ENCODE peak calls at places on chromosomes 5 and 9, in six cellular contexts. B is MM.1S, X is fibroblast of lung, S is iPS DF 6.9, T is BE2C, Q is cardiac muscle cell. K is an unnamed sample. For H3K4me1, the result is how much of the 10 kb centered on the place peaks cover.

GRCh38 chr5:126777257-126777973 is 479 bp downstream of the LMNB1 start:
- DNase-seq in Q (peak), T (peak), S (no peak), B (peak), X (peak), K (peak)

GRCh38 chr5:43315697-43316096 is 2.5 kb upstream of the HMGCS1 start:
- DNase-seq in S (no peak), X (no peak), T (no peak), Q (no peak), B (no peak), K (no peak)

GRCh38 chr9:127796899-127797370 is 5.7 kb upstream of the FPGS start:
- DNase-seq in B (peak), X (no peak), S (no peak), Q (no peak), T (no peak), K (no peak)

GRCh38 chr9:84123648-84124406 is 143.2 kb downstream of the RMI1 start:
- DNase-seq in B (peak), X (no peak), T (no peak), Q (no peak), S (no peak), K (no peak)

GRCh38 chr5:37900692-37901091 is 60.9 kb upstream of the GDNF start:
- DNase-seq in S (no peak), B (no peak), X (peak), T (peak), Q (peak), K (peak)

GRCh38 chr9:137828527-137829259 is 48.9 kb upstream of the CACNA1B start:
- DNase-seq in B (no peak), X (peak), S (peak), Q (peak), T (no peak), K (peak)

GRCh38 chr9:37271679-37272078 is 150.8 kb upstream of the GRHPR start:
- DNase-seq in S (no peak), Q (peak), T (no peak), X (no peak), B (no peak), K (no peak)

GRCh38 chr5:169107316-169107715 is 193.6 kb downstream of the SLIT3 start:
- DNase-seq in X (no peak), S (no peak), T (no peak), B (no peak), Q (peak), K (no peak)

GRCh38 chr9:84154320-84154719 is 173.7 kb downstream of the RMI1 start:
- DNase-seq in S (no peak), X (peak), B (no peak), Q (peak), T (no peak), K (no peak)

GRCh38 chr5:133396724-133397123 is 215.6 kb downstream of the FSTL4 start:
- DNase-seq in X (no peak), S (no peak), B (no peak), Q (no peak), T (no peak), K (peak)

GRCh38 chr9:1604942-1605560 is 410.1 kb upstream of the SMARCA2 start:
- DNase-seq in Q (peak), S (peak), T (no peak), B (peak), X (peak), K (peak)

GRCh38 chr9:73050062-73050814 is 97.4 kb upstream of the ALDH1A1 start:
- DNase-seq in B (no peak), Q (peak), X (peak), S (no peak), T (no peak), K (no peak)

GRCh38 chr9:14096182-14096922 is 217.6 kb downstream of the NFIB start:
- DNase-seq in X (peak), B (no peak), S (no peak), Q (peak), T (peak), K (peak)

GRCh38 chr5:124264499-124264898 is 481.9 kb downstream of the ZNF608 start:
- DNase-seq in X (no peak), T (no peak), B (no peak), S (no peak), Q (no peak), K (no peak)

GRCh38 chr5:66909364-66909763 is 287.2 kb downstream of the CD180 start:
- DNase-seq in T (no peak), S (no peak), Q (peak), X (peak), B (no peak), K (no peak)

GRCh38 chr5:98927242-98927987 is 1.4 kb downstream of the CHD1 start:
- DNase-seq in S (no peak), Q (peak), B (peak), X (peak), T (peak), K (peak)

GRCh38 chr5:134177197-134178171 is 734 bp upstream of the SKP1 start:
- DNase-seq in Q (peak), S (no peak), T (no peak), X (peak), B (peak), K (peak)

GRCh38 chr9:2043881-2044462 is 28.8 kb downstream of the SMARCA2 start:
- DNase-seq in Q (no peak), B (no peak), T (no peak), S (no peak), X (no peak), K (peak)

GRCh38 chr9:80755586-80755985 is 933.8 kb downstream of the TLE1 start:
- DNase-seq in X (no peak), Q (no peak), S (no peak), T (no peak), B (no peak), K (no peak)

GRCh38 chr9:137166242-137167112 is 3.4 kb downstream of the LRRC26 start:
- DNase-seq in X (no peak), Q (no peak), B (no peak), T (no peak), S (no peak), K (no peak)

GRCh38 chr9:123742009-123742767 is 187.7 kb downstream of the DENND1A start:
- DNase-seq in X (peak), B (no peak), T (no peak), Q (peak), S (no peak), K (no peak)

GRCh38 chr5:96121362-96121761 is 159.7 kb upstream of the ELL2 start:
- DNase-seq in S (no peak), Q (no peak), T (no peak), X (peak), B (no peak), K (no peak)

GRCh38 chr5:126972062-126972895 is 58.1 kb downstream of the MARCHF3 start:
- DNase-seq in B (peak), S (no peak), T (no peak), Q (peak), X (peak), K (no peak)

GRCh38 chr5:93497101-93497500 is 83.9 kb downstream of the NR2F1-AS1 start:
- DNase-seq in T (no peak), S (no peak), X (peak), B (no peak), Q (peak), K (no peak)

GRCh38 chr9:111691686-111692329 is 30.4 kb downstream of the GNG10 start:
- DNase-seq in Q (peak), S (no peak), B (peak), X (peak), T (no peak), K (peak)

GRCh38 chr5:170120576-170120975 is 14.9 kb downstream of the FOXI1 start:
- DNase-seq in S (no peak), T (no peak), B (no peak), Q (peak), X (peak), K (no peak)

GRCh38 chr9:20205821-20206220 is 416.5 kb downstream of the MLLT3 start:
- DNase-seq in T (no peak), X (peak), Q (peak), S (no peak), B (no peak), K (no peak)

GRCh38 chr9:134658378-134658955 is 16.9 kb downstream of the COL5A1 start:
- DNase-seq in X (no peak), S (no peak), T (peak), Q (no peak), B (no peak), K (no peak)

GRCh38 chr5:74233091-74233490 is 407.4 kb downstream of the ENC1 start:
- DNase-seq in B (no peak), T (no peak), S (no peak), Q (no peak), X (no peak), K (no peak)

GRCh38 chr5:100647461-100648230 is 112.5 kb downstream of the FAM174A start:
- DNase-seq in T (peak), X (no peak), Q (peak), S (no peak), B (peak), K (peak)

GRCh38 chr9:14633906-14634565 is 59.2 kb downstream of the ZDHHC21 start:
- DNase-seq in X (no peak), B (no peak), T (no peak), S (no peak), Q (no peak), K (no peak)

GRCh38 chr5:108869066-108869465 is 121.4 kb downstream of the FER start:
- DNase-seq in S (no peak), T (no peak), Q (no peak), X (no peak), B (no peak), K (no peak)

DNA sequence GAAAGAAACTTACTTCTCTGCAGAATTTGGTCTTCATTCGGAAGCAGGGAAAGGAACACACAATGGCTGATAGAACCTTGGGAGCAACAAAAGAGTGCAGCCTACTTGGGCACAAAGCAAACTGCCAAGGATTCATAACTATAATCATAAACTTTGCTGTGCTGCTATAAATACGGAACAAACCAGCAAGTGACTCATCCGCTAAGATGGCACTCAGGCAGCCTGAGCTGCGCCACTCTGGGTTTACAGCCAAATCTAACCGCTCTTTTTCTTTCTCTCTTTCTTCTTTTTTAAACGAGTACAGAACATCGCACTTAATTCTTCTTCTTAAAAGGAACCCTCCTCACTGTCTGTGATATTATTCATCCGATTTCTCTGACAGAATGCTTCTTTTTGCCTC is 81.1 kb downstream of the PTPN3 start:
- DNase-seq in B (no peak), Q (no peak), T (no peak), S (no peak), X (peak), K (no peak)
- H3K4me1 ChIP-seq in B (under half), Q (under half), T (under half), S (under half), X (under half), K (under half)

GRCh38 chr9:35682520-35682919 is 7.2 kb downstream of the TPM2 start:
- DNase-seq in X (no peak), S (no peak), T (no peak), B (no peak), Q (no peak), K (no peak)
- H3K4me1 ChIP-seq in X (under half), S (under half), T (under half), B (under half), Q (under half), K (under half)

GRCh38 chr5:59036274-59036961 is 453.5 kb downstream of the RAB3C start:
- DNase-seq in S (no peak), B (no peak), T (no peak), Q (peak), X (peak), K (peak)
- H3K4me1 ChIP-seq in S (under half), B (under half), T (under half), Q (under half), X (under half), K (under half)

DNA sequence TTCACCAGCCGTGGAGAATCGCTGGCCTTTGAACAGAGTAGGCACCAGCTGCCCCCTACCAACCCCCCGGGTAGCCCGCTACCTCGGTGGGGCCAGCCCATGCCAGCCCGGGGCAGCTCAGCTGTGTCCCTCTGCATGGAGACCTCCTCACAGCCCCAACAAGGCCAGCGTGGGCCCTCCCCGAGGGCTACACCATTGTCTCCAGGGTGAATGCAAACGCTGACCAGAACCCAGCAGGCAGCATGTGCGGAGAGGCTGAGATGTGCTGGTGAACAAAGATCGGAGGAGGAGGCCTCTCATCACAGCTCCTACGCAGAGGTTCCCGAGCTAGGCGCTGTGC is 51.9 kb downstream of the LMX1B start:
- DNase-seq in Q (no peak), T (no peak), X (no peak), S (no peak), B (no peak), K (no peak)
- H3K4me1 ChIP-seq in Q (under half), T (under half), X (under half), S (under half), B (under half), K (under half)

GRCh38 chr5:156409834-156410233 is 82.9 kb downstream of the SGCD start:
- DNase-seq in T (no peak), B (no peak), S (no peak), Q (no peak), X (no peak), K (no peak)
- H3K4me1 ChIP-seq in T (under half), B (under half), S (under half), Q (under half), X (under half), K (under half)

DNA sequence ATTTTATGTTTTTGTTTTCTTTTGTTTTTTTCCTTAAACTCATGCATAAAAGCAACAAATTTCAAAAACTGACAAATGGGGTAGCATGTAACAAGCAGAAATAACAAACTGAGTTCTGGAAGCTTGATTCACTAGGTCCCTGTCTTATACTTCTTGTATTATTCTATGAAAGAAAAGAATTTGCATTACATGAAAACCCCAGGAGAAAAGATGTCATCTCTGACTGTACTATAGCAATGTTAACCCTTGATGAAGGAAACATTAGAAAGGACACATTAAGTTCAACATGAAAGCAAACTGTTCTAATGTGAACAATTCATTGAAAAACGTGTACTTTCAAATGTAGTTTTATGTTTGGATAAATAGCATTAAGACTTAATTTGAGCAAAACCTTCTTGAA is 9.2 kb downstream of the RAB14 start:
- DNase-seq in T (no peak), B (no peak), X (no peak), Q (no peak), S (no peak), K (no peak)
- H3K4me1 ChIP-seq in T (under half), B (under half), X (under half), Q (half or more), S (under half), K (half or more)

DNA sequence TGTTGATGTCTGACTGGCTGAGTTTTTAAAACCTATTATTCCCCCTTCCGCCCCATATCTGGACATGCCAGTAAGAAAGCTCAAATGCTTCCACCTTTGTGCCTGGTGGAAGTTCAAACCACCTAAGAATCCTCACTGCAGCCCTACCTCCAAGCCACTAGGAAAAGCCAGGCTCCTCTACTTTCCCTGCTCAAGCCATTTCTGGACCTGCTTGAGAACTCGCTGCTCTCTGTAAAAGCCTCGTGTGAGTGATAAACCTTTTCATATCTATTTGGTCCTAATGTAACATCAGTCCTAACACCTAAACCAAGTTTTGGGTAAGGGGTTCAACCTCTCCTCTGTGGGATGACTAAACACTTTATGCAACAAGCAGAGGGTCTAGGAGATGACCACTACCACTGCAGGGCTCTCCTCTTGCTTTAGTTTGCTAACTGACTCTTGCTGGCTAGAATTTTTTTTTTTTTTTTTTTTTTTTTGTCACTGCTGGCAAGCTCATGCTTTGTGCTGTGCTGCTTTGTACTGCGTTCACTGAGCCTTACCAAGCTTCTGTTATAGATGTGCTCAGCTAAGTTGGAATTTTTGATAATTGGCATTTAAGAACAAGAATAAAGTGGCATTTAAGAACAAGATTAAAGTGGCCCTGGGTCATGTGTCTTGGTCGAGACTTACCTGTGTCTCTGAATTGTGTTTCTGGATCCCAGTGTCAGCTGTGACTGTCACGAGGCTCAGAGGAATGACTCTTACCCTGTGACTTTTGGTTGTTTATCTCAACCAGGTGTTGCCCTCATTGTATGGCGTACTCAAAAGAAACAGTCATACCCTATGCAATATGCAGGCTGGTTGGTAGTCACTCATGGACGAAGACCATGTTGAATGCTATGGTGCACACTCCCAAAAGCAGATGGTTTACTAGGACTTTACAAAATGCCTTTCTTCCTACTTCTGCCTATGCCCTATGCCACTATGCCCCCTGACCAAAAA is 19.5 kb downstream of the TRIM32 start:
- DNase-seq in X (no peak), B (no peak), S (no peak), T (no peak), Q (no peak), K (no peak)
- H3K4me1 ChIP-seq in X (under half), B (under half), S (under half), T (under half), Q (under half), K (under half)

GRCh38 chr9:79581388-79581787 is 9.6 kb downstream of the TLE4 start:
- DNase-seq in T (peak), B (no peak), S (no peak), X (peak), Q (peak), K (no peak)
- H3K4me1 ChIP-seq in T (under half), B (under half), S (under half), X (under half), Q (under half), K (under half)